ENCODE peak calls at places on chromosomes 5 and 9, in seven cellular contexts. Q is tibial artery, L is prostate gland, O is tibial nerve, P is DND-41, C is esophagus squamous epithelium, D is K562. V is an unnamed sample. For H3K4me1, the result is how much of the 10 kb centered on the place peaks cover.

GRCh38 chr5:179858241-179858585 is 404 bp downstream of the MRNIP start:
- DNase-seq in Q (no peak), D (peak), L (peak), C (no peak), P (peak), O (no peak), V (no peak)

GRCh38 chr9:138007566-138008080 is 130.0 kb downstream of the CACNA1B start:
- DNase-seq in D (no peak), Q (peak), C (no peak), P (no peak), L (no peak), O (no peak), V (peak)

GRCh38 chr5:94893404-94894145 is 275.1 kb downstream of the SLF1 start:
- DNase-seq in O (no peak), D (no peak), L (no peak), P (no peak), C (no peak), Q (no peak), V (no peak)

GRCh38 chr5:14009575-14009974 is 65.1 kb upstream of the DNAH5 start:
- DNase-seq in D (no peak), C (no peak), P (no peak), O (no peak), Q (no peak), L (no peak), V (no peak)

GRCh38 chr5:72063219-72063819 is 44.0 kb upstream of the MAP1B start:
- DNase-seq in P (peak), D (peak), L (no peak), C (no peak), Q (no peak), O (no peak), V (no peak)

GRCh38 chr5:132687995-132688394 is 14.2 kb downstream of the IL4 start:
- DNase-seq in D (no peak), P (peak), L (no peak), Q (no peak), C (no peak), O (no peak), V (no peak)

GRCh38 chr5:89277791-89278190 is 394.8 kb upstream of the MEF2C start:
- DNase-seq in O (no peak), Q (no peak), D (no peak), P (no peak), C (no peak), L (no peak), V (no peak)

GRCh38 chr9:98846879-98847278 is 39.4 kb downstream of the GALNT12 start:
- DNase-seq in O (no peak), L (no peak), Q (no peak), C (no peak), D (no peak), P (no peak), V (no peak)

GRCh38 chr9:33795819-33796218 is 458 bp downstream of the PRSS3 start:
- DNase-seq in L (no peak), P (no peak), O (no peak), D (no peak), C (no peak), Q (no peak), V (peak)

GRCh38 chr5:133519191-133519590 is 93.2 kb downstream of the FSTL4 start:
- DNase-seq in C (no peak), L (no peak), D (no peak), O (no peak), Q (no peak), P (no peak), V (no peak)

GRCh38 chr5:150489358-150490295 is 18.3 kb upstream of the NDST1 start:
- DNase-seq in O (no peak), D (no peak), P (no peak), L (no peak), Q (no peak), C (no peak), V (no peak)
- H3K4me1 ChIP-seq in O (half or more), D (under half), P (under half), L (under half), Q (half or more), C (half or more), V (under half)

GRCh38 chr9:12813533-12813932 is 38.7 kb downstream of the LURAP1L start:
- DNase-seq in D (no peak), P (no peak), C (no peak), O (no peak), Q (no peak), L (no peak), V (no peak)

GRCh38 chr9:12812710-12813109 is 37.9 kb downstream of the LURAP1L start:
- DNase-seq in Q (no peak), C (no peak), O (no peak), L (no peak), D (no peak), P (no peak), V (no peak)

GRCh38 chr9:12815895-12816294 is 41.1 kb downstream of the LURAP1L start:
- DNase-seq in P (no peak), D (no peak), C (no peak), L (no peak), Q (no peak), O (no peak), V (no peak)

GRCh38 chr9:12814877-12815237 is 40.0 kb downstream of the LURAP1L start:
- DNase-seq in Q (no peak), L (no peak), O (no peak), D (no peak), P (no peak), C (no peak), V (no peak)

GRCh38 chr9:12813960-12814876 is 39.4 kb downstream of the LURAP1L start:
- DNase-seq in D (no peak), Q (peak), P (no peak), L (peak), C (no peak), O (peak), V (peak)
- TF ChIP-seq CTCF in D (no peak), Q (peak), P (no peak), L (peak), C (peak), O (peak), V (no peak)

GRCh38 chr5:16666861-16667481 is 50.2 kb upstream of the RETREG1 start:
- DNase-seq in P (no peak), C (no peak), O (no peak), L (peak), D (no peak), Q (no peak), V (no peak)
- H3K27ac ChIP-seq in P (no peak), C (no peak), O (no peak), L (peak), D (no peak), Q (no peak), V (no peak)

GRCh38 chr5:158856295-158856694 is 243.4 kb downstream of the EBF1 start:
- DNase-seq in L (no peak), Q (no peak), P (no peak), D (no peak), C (no peak), O (no peak), V (no peak)

GRCh38 chr5:158857376-158857775 is 242.3 kb downstream of the EBF1 start:
- DNase-seq in D (no peak), P (no peak), Q (no peak), O (no peak), L (no peak), C (no peak), V (no peak)

GRCh38 chr5:158858011-158858410 is 241.7 kb downstream of the EBF1 start:
- DNase-seq in P (no peak), C (no peak), Q (no peak), O (no peak), D (no peak), L (no peak), V (no peak)

GRCh38 chr5:158856794-158857193 is 242.9 kb downstream of the EBF1 start:
- DNase-seq in O (no peak), Q (no peak), D (no peak), P (no peak), L (no peak), C (no peak), V (no peak)

GRCh38 chr5:158855510-158855909 is 244.2 kb downstream of the EBF1 start:
- DNase-seq in O (no peak), P (no peak), Q (no peak), L (no peak), C (no peak), D (no peak), V (no peak)
- H3K4me1 ChIP-seq in O (under half), P (under half), Q (under half), L (under half), C (under half), D (under half), V (under half)

DNA sequence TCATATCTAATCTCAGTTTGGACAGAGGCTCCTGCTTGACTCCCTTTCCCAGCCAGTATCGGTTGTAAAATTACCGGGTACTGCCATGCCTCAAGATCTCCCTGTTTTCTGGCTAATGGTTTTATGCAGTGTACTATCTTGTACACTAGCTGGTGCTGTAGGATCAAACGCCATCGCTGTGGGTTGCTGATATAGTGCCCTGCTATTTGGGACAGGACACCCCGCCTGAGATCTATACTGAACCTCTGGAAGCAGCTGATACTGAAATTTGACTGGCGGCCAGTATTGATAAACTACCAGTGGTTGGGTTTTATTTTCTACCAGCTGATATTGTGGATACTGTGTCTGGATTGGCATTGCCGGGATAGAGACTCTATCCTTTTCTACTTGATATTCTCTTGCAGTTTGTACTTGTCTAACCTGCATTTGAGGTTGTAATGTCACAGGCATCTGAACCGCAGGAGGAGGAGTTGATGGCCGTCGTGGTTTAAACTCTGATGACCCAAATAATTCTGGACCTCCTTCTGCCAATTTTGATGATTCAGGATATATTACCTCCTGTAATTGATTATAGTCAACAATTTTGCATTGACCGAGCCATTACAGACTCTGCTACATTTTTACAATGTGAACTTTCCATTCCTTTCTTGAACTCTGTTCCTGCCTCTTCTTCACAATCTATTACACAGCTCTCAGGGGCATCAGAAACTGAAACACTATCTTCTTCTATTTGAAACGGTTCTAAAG is 112.5 kb upstream of the LARP1 start:
- DNase-seq in O (no peak), C (no peak), Q (no peak), P (no peak), L (no peak), D (peak), V (no peak)
- TF ChIP-seq CTCF in O (no peak), C (peak), Q (peak), P (peak), L (peak), D (peak), V (no peak)

GRCh38 chr9:28764532-28764931 is 1191.3 kb upstream of the C9orf72 start:
- DNase-seq in C (no peak), P (no peak), Q (no peak), O (no peak), D (no peak), L (no peak), V (no peak)
- H3K27ac ChIP-seq in C (no peak), P (no peak), Q (no peak), O (no peak), D (no peak), L (no peak), V (no peak)

DNA sequence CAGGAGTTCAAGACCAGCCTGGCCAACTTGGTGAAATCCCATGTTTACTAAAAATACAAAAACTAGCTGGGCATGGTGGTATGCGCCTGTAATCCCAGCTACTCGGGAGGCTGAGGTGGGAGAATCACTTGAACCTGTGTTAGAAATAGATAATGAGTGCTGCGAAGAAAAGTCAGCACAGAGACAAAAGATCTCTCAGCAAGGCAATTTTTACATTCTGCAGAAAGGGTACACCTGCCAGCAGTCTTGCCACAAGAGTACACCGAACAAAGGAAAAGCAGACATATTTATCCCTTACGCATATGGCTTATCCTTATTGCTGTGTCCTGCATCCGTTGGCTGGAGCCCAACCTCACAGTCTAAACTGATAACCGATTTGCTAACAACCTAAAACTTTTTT is 16.2 kb upstream of the GPBP1 start:
- DNase-seq in C (no peak), P (no peak), O (no peak), Q (no peak), L (no peak), D (no peak), V (no peak)
- H3K4me1 ChIP-seq in C (under half), P (under half), O (under half), Q (under half), L (under half), D (under half), V (under half)

GRCh38 chr5:76746677-76747076 is 30.8 kb downstream of the F2R start:
- DNase-seq in P (no peak), C (no peak), Q (no peak), L (no peak), D (no peak), O (no peak), V (no peak)
- TF ChIP-seq CTCF in P (no peak), C (no peak), Q (no peak), L (no peak), D (peak), O (no peak), V (no peak)

DNA sequence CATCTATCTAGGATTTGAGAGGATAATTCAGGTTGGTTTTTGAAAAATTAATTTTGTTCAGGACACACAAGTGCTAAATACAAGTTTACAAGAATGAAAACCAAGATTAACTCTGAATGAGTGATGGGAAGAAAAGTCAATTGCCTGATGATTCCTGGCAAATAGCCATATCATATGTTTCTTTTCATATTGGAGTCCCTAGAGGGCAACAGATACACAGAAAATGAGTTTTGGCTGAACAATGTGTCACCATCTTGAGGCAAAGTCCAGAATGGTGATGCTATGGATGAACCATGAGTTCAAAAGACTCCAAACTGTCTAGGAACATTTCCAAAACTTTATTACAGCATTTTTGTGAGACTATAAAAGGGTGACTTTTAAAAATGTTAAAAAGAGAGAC is 382.9 kb downstream of the TMEM161B start:
- DNase-seq in Q (no peak), O (no peak), C (no peak), P (no peak), L (no peak), D (no peak), V (no peak)
- H3K27ac ChIP-seq in Q (no peak), O (no peak), C (no peak), P (no peak), L (no peak), D (no peak), V (no peak)

GRCh38 chr5:151084363-151084762 is 3.5 kb upstream of the TNIP1 start:
- DNase-seq in P (no peak), Q (no peak), L (no peak), D (no peak), O (no peak), C (no peak), V (no peak)
- H3K4me1 ChIP-seq in P (under half), Q (under half), L (under half), D (under half), O (under half), C (half or more), V (under half)